ENCODE peak calls at places on chromosomes 16 and 17, in nine cellular contexts. V is CD4-positive, alpha-beta T cell; P is GM12864; M is nephron progenitor cell; N is mammary epithelial cell; C is ovary; W is body of pancreas; K is pancreas; T is cardiac muscle cell. X is an unnamed sample.

GRCh38 chr16:2252806-2253148 is 1.4 kb upstream of the ECI1 start:
- DNase-seq in V (no peak), P (no peak), M (no peak), N (no peak), C (no peak), W (no peak), K (no peak), T (no peak), X (no peak)

GRCh38 chr17:64470676-64471075 is 21.8 kb downstream of the MILR1 start:
- DNase-seq in V (no peak), P (no peak), M (peak; percentile 12), N (no peak), C (no peak), W (no peak), K (no peak), T (no peak), X (no peak)

GRCh38 chr17:67171560-67171959 is 73.4 kb downstream of the HELZ start:
- DNase-seq in V (no peak), P (peak; percentile 72), M (no peak), N (no peak), C (no peak), W (no peak), K (no peak), T (no peak), X (no peak)

GRCh38 chr16:67394271-67395104 is 1.2 kb upstream of the TPPP3 start:
- DNase-seq in V (no peak), P (no peak), M (peak; percentile 63), N (no peak), C (peak; percentile 51), W (no peak), K (no peak), T (no peak), X (no peak)

GRCh38 chr17:28755486-28755885 is 11.7 kb downstream of the TRAF4 start:
- DNase-seq in V (no peak), P (no peak), M (no peak), N (no peak), C (no peak), W (no peak), K (no peak), T (no peak), X (no peak)

GRCh38 chr16:30948956-30949654 is at the start of gene ORAI3:
- DNase-seq in V (no peak), P (no peak), M (peak; percentile 71), N (peak; percentile 60), C (peak; percentile 80), W (peak; percentile 73), K (peak; percentile 67), T (peak; percentile 73), X (peak; percentile 60)

GRCh38 chr16:69523571-69523970 is 42.2 kb upstream of the NFAT5 start:
- DNase-seq in V (no peak), P (no peak), M (no peak), N (no peak), C (no peak), W (no peak), K (no peak), T (no peak), X (no peak)

GRCh38 chr16:88569614-88569984 is 604 bp upstream of the ZC3H18 start:
- DNase-seq in V (no peak), P (no peak), M (no peak), N (no peak), C (no peak), W (no peak), K (no peak), T (peak; percentile 7), X (no peak)

GRCh38 chr17:3590231-3590630 is 19.0 kb downstream of the TRPV1 start:
- DNase-seq in V (no peak), P (no peak), M (peak; percentile 15), N (no peak), C (no peak), W (no peak), K (no peak), T (no peak), X (no peak)

GRCh38 chr17:77829871-77830799 is 128.4 kb upstream of the TNRC6C start:
- DNase-seq in V (no peak), P (no peak), M (no peak), N (peak; percentile 41), C (peak; percentile 27), W (peak; percentile 24), K (no peak), T (peak; percentile 86), X (no peak)

GRCh38 chr17:42675984-42676423 is 790 bp downstream of the PLEKHH3 start:
- DNase-seq in V (no peak), P (no peak), M (peak; percentile 62), N (no peak), C (peak; percentile 74), W (peak; percentile 67), K (peak; percentile 70), T (peak; percentile 60), X (no peak)

GRCh38 chr16:24838554-24839266 is 7.1 kb upstream of the SLC5A11 start:
- DNase-seq in V (no peak), P (no peak), M (no peak), N (peak; percentile 30), C (no peak), W (peak; percentile 37), K (no peak), T (peak; percentile 84), X (no peak)

GRCh38 chr16:24497405-24497804 is 42.0 kb upstream of the RBBP6 start:
- DNase-seq in V (no peak), P (no peak), M (no peak), N (peak; percentile 31), C (no peak), W (no peak), K (no peak), T (peak; percentile 32), X (no peak)

GRCh38 chr16:11254913-11255736 is 879 bp downstream of the SOCS1 start:
- DNase-seq in V (peak; percentile 66), P (no peak), M (peak; percentile 56), N (peak; percentile 45), C (peak; percentile 69), W (peak; percentile 53), K (peak; percentile 42), T (peak; percentile 62), X (peak; percentile 28)

GRCh38 chr17:18070861-18071340 is 16.8 kb upstream of the DRG2 start:
- DNase-seq in V (no peak), P (no peak), M (peak; percentile 31), N (peak; percentile 17), C (no peak), W (peak; percentile 8), K (no peak), T (peak; percentile 56), X (no peak)

GRCh38 chr16:11707679-11708197 is 34.9 kb downstream of the TXNDC11 start:
- DNase-seq in V (no peak), P (no peak), M (no peak), N (no peak), C (no peak), W (no peak), K (no peak), T (no peak), X (no peak)

GRCh38 chr16:3282103-3282746 is 1.1 kb upstream of the ZNF263 start:
- DNase-seq in V (no peak), P (no peak), M (no peak), N (no peak), C (no peak), W (no peak), K (no peak), T (peak; percentile 79), X (no peak)

GRCh38 chr16:61579195-61579594 is 457.0 kb downstream of the CDH8 start:
- DNase-seq in V (no peak), P (no peak), M (no peak), N (no peak), C (no peak), W (no peak), K (no peak), T (no peak), X (no peak)

GRCh38 chr17:15216481-15216880 is 48.6 kb downstream of the PMP22 start:
- DNase-seq in V (no peak), P (no peak), M (no peak), N (no peak), C (no peak), W (no peak), K (no peak), T (no peak), X (no peak)

GRCh38 chr17:15210247-15210646 is 54.9 kb downstream of the PMP22 start:
- DNase-seq in V (no peak), P (no peak), M (no peak), N (no peak), C (no peak), W (no peak), K (no peak), T (no peak), X (no peak)

GRCh38 chr17:15213381-15214087 is 51.6 kb downstream of the PMP22 start:
- DNase-seq in V (no peak), P (no peak), M (peak; percentile 15), N (no peak), C (no peak), W (no peak), K (no peak), T (peak; percentile 46), X (peak; percentile 29)
- TF ChIP-seq CTCF in V (no peak), P (peak; percentile 35), M (peak; percentile 59), N (peak; percentile 29), C (no peak), W (peak; percentile 29), K (peak; percentile 16), T (peak; percentile 44), X (peak; percentile 63)

GRCh38 chr17:75487351-75488070 is 27.8 kb downstream of the CASKIN2 start:
- DNase-seq in V (no peak), P (no peak), M (no peak), N (no peak), C (no peak), W (no peak), K (no peak), T (peak; percentile 52), X (no peak)
- TF ChIP-seq CTCF in V (no peak), P (no peak), M (no peak), N (no peak), C (no peak), W (no peak), K (no peak), T (no peak), X (no peak)

GRCh38 chr16:89742948-89743347 is 21.6 kb downstream of the ZNF276 start:
- DNase-seq in V (no peak), P (no peak), M (no peak), N (no peak), C (no peak), W (no peak), K (no peak), T (no peak), X (no peak)
- TF ChIP-seq CTCF in V (no peak), P (no peak), M (no peak), N (no peak), C (no peak), W (no peak), K (no peak), T (no peak), X (no peak)

GRCh38 chr17:75518983-75519540 is 2.7 kb downstream of the TSEN54 start:
- DNase-seq in V (no peak), P (no peak), M (no peak), N (no peak), C (no peak), W (no peak), K (no peak), T (no peak), X (no peak)
- TF ChIP-seq CTCF in V (no peak), P (no peak), M (no peak), N (no peak), C (no peak), W (no peak), K (no peak), T (no peak), X (no peak)

DNA sequence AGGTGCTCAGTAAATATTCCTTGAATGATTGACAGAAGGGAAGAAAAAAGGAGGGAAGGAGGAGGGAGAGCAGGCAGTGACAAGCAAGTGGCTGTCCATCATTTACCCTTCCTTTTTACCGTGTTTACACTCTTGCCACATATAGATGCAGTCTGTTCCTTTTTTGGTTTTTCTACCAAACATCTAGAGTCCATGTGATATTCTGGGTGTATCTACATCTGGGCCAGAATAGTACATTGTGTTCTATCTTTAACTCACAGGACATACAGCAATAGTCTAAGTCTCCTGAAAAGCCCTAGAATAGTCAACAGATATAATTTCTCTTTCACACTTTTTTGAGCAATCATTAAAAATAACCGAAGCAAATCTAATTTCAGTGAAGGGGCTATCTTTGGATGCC is 33.5 kb downstream of the KCNJ2 start:
- DNase-seq in V (no peak), P (no peak), M (no peak), N (no peak), C (no peak), W (no peak), K (no peak), T (no peak), X (no peak)
- TF ChIP-seq CTCF in V (no peak), P (no peak), M (no peak), N (no peak), C (no peak), W (no peak), K (no peak), T (no peak), X (no peak)

X was measured in neural crest cell.